ENCODE peak calls at places on chromosomes 5 and 9, in eight cellular contexts. X, M, Q, Z, A, B, C and U are unnamed samples.

GRCh38 chr9:99185904-99186303 is 35.8 kb downstream of the ALG2 start:
- DNase-seq in M (no peak), B (no peak), Q (no peak), X (no peak), A (no peak), C (no peak), Z (no peak), U (no peak)

GRCh38 chr9:77063645-77064285 is 44.3 kb downstream of the FOXB2 start:
- DNase-seq in C (no peak), Z (peak), M (no peak), A (no peak), X (no peak), B (no peak), Q (no peak), U (no peak)

GRCh38 chr5:156981481-156981880 is 18.5 kb upstream of the TIMD4 start:
- DNase-seq in M (no peak), C (no peak), A (no peak), Q (no peak), Z (no peak), B (no peak), X (no peak), U (no peak)

GRCh38 chr5:110386782-110387181 is 339.7 kb downstream of the TMEM232 start:
- DNase-seq in X (no peak), B (no peak), M (no peak), A (no peak), Q (no peak), Z (peak), C (no peak), U (no peak)

GRCh38 chr5:121006206-121006605 is 542.1 kb downstream of the PRR16 start:
- DNase-seq in Q (peak), M (no peak), X (no peak), B (no peak), A (no peak), C (no peak), Z (peak), U (no peak)

GRCh38 chr5:95526871-95527270 is 27.9 kb downstream of the SKIC3 start:
- DNase-seq in B (no peak), A (no peak), X (no peak), Q (no peak), Z (peak), M (no peak), C (no peak), U (no peak)

GRCh38 chr5:53262348-53262970 is 152.9 kb upstream of the MOCS2 start:
- DNase-seq in M (no peak), Z (peak), Q (no peak), X (peak), C (no peak), A (no peak), B (peak), U (peak)

GRCh38 chr5:132408456-132408855 is 38.9 kb downstream of the SLC22A5 start:
- DNase-seq in C (no peak), Q (no peak), M (no peak), Z (no peak), X (no peak), B (no peak), A (no peak), U (no peak)

GRCh38 chr5:135980650-135981049 is 25.9 kb upstream of the LECT2 start:
- DNase-seq in M (no peak), Q (no peak), C (no peak), X (no peak), B (no peak), Z (peak), A (no peak), U (no peak)

GRCh38 chr5:89042746-89043145 is 159.8 kb upstream of the MEF2C start:
- DNase-seq in X (no peak), C (no peak), M (no peak), B (no peak), Z (no peak), A (no peak), Q (no peak), U (no peak)

GRCh38 chr9:129270205-129270604 is 92.1 kb upstream of the IER5L start:
- DNase-seq in X (no peak), B (peak), C (no peak), M (no peak), A (no peak), Q (peak), Z (no peak), U (no peak)

GRCh38 chr5:158116965-158117364 is 258.0 kb upstream of the CLINT1 start:
- DNase-seq in C (no peak), M (no peak), Z (no peak), Q (no peak), B (no peak), A (no peak), X (no peak), U (no peak)

GRCh38 chr9:38141751-38142150 is 72.7 kb upstream of the SHB start:
- DNase-seq in X (no peak), A (no peak), M (no peak), B (no peak), Q (no peak), Z (peak), C (no peak), U (no peak)

GRCh38 chr5:58716713-58717112 is 133.8 kb downstream of the RAB3C start:
- DNase-seq in C (no peak), Q (no peak), A (no peak), M (no peak), B (no peak), Z (no peak), X (no peak), U (no peak)

GRCh38 chr9:126885089-126885753 is 24.8 kb downstream of the ZBTB34 start:
- DNase-seq in C (no peak), M (no peak), B (no peak), Z (peak), Q (peak), X (no peak), A (no peak), U (no peak)

GRCh38 chr5:149599375-149599774 is 18.1 kb downstream of the ARHGEF37 start:
- DNase-seq in B (no peak), A (no peak), C (no peak), M (no peak), Z (no peak), X (no peak), Q (no peak), U (no peak)